ENCODE peak calls at places on chromosomes 2 and 18, in four cellular contexts. One of them, this sample, is unnamed.

GRCh38 chr2:201403904-201404303 is 46.8 kb upstream of the FLACC1 start:
- DNase-seq in psoas muscle: no peak
- DNase-seq in HCT116: no peak
- DNase-seq in Caki2: peak
- DNase-seq in this sample: no peak

GRCh38 chr2:156136566-156136965 is 196.0 kb downstream of the NR4A2 start:
- DNase-seq in psoas muscle: no peak
- DNase-seq in HCT116: no peak
- DNase-seq in Caki2: no peak
- DNase-seq in this sample: no peak

GRCh38 chr18:47283476-47283875 is 32.0 kb upstream of the SKOR2 start:
- DNase-seq in psoas muscle: no peak
- DNase-seq in HCT116: peak
- DNase-seq in Caki2: peak
- DNase-seq in this sample: no peak

GRCh38 chr2:101509498-101510274 is 34.8 kb upstream of the RFX8 start:
- DNase-seq in psoas muscle: no peak
- DNase-seq in HCT116: no peak
- DNase-seq in Caki2: no peak
- DNase-seq in this sample: peak

GRCh38 chr2:38407111-38407682 is 30.1 kb upstream of the ATL2 start:
- DNase-seq in psoas muscle: no peak
- DNase-seq in HCT116: no peak
- DNase-seq in Caki2: no peak
- DNase-seq in this sample: no peak

GRCh38 chr2:172455121-172455515 is 27.7 kb downstream of the ITGA6 start:
- DNase-seq in psoas muscle: no peak
- DNase-seq in HCT116: no peak
- DNase-seq in Caki2: no peak
- DNase-seq in this sample: no peak

GRCh38 chr18:47981320-47981719 is 50.9 kb upstream of the SMAD2 start:
- DNase-seq in psoas muscle: no peak
- DNase-seq in HCT116: no peak
- DNase-seq in Caki2: no peak
- DNase-seq in this sample: no peak

GRCh38 chr2:3280683-3281520 is 96.7 kb downstream of the EIPR1 start:
- DNase-seq in psoas muscle: no peak
- DNase-seq in HCT116: no peak
- DNase-seq in Caki2: peak
- DNase-seq in this sample: no peak

GRCh38 chr2:126535408-126535807 is 120.5 kb upstream of the GYPC start:
- DNase-seq in psoas muscle: no peak
- DNase-seq in HCT116: no peak
- DNase-seq in Caki2: no peak
- DNase-seq in this sample: no peak

GRCh38 chr2:241562269-241562891 is 3.8 kb downstream of the BOK start:
- DNase-seq in psoas muscle: peak
- DNase-seq in HCT116: no peak
- DNase-seq in Caki2: no peak
- DNase-seq in this sample: no peak

GRCh38 chr18:24631238-24632025 is 171.0 kb downstream of the HRH4 start:
- DNase-seq in psoas muscle: no peak
- DNase-seq in HCT116: no peak
- DNase-seq in Caki2: no peak
- DNase-seq in this sample: no peak